ENCODE peak calls at places on chromosomes 5 and 9, in six cellular contexts. F, A, W, B, Z and O are unnamed samples.

GRCh38 chr9:112224401-112225289 is 49.5 kb upstream of the SUSD1 start:
- DNase-seq in W (no peak), Z (peak), B (peak), A (no peak), F (no peak), O (no peak)

GRCh38 chr5:3835817-3836216 is 240.2 kb downstream of the IRX1 start:
- DNase-seq in Z (no peak), F (no peak), A (no peak), W (no peak), B (no peak), O (no peak)

GRCh38 chr5:159819671-159820411 is 96.4 kb upstream of the ADRA1B start:
- DNase-seq in B (no peak), F (peak), W (peak), A (no peak), Z (no peak), O (no peak)

GRCh38 chr5:178249191-178249989 is 16.8 kb upstream of the PHYKPL start:
- DNase-seq in B (no peak), Z (no peak), F (no peak), W (no peak), A (no peak), O (no peak)

GRCh38 chr5:170254056-170254455 is 21.3 kb downstream of the C5orf58 start:
- DNase-seq in B (peak), Z (no peak), A (peak), F (no peak), W (no peak), O (no peak)

GRCh38 chr5:132754947-132755346 is 7.7 kb downstream of the CCNI2 start:
- DNase-seq in W (no peak), B (no peak), A (no peak), Z (peak), F (no peak), O (no peak)

GRCh38 chr9:126915281-126915816 is 767 bp downstream of the RALGPS1 start:
- DNase-seq in Z (no peak), F (peak), B (peak), W (peak), A (no peak), O (no peak)

GRCh38 chr9:99607852-99608448 is 213.7 kb upstream of the NR4A3 start:
- DNase-seq in W (no peak), A (no peak), F (no peak), Z (no peak), B (no peak), O (no peak)

GRCh38 chr5:158271155-158271554 is 412.2 kb upstream of the CLINT1 start:
- DNase-seq in A (no peak), B (no peak), Z (no peak), W (no peak), F (no peak), O (no peak)

GRCh38 chr9:4798281-4798680 is 5.5 kb downstream of the RCL1 start:
- DNase-seq in Z (no peak), W (no peak), F (no peak), A (no peak), B (no peak), O (no peak)

GRCh38 chr5:74262810-74263209 is 377.7 kb downstream of the ENC1 start:
- DNase-seq in A (no peak), W (no peak), F (no peak), Z (no peak), B (no peak), O (no peak)

GRCh38 chr5:14256026-14256690 is 113.0 kb downstream of the TRIO start:
- DNase-seq in A (no peak), B (no peak), W (no peak), F (no peak), Z (no peak), O (no peak)

GRCh38 chr5:104189909-104190308 is 627.3 kb upstream of the NUDT12 start:
- DNase-seq in F (no peak), A (no peak), W (no peak), B (no peak), Z (peak), O (no peak)

GRCh38 chr5:108472237-108472636 is 90.3 kb upstream of the FBXL17 start:
- DNase-seq in B (no peak), F (no peak), A (no peak), Z (no peak), W (no peak), O (no peak)

GRCh38 chr5:167684251-167684650 is 607.2 kb upstream of the WWC1 start:
- DNase-seq in W (no peak), Z (no peak), F (no peak), B (no peak), A (no peak), O (no peak)

GRCh38 chr5:135868681-135869080 is 27.0 kb downstream of the IL9 start:
- DNase-seq in W (no peak), F (no peak), Z (no peak), B (no peak), A (no peak), O (no peak)

GRCh38 chr5:94025788-94026473 is 284.5 kb upstream of the POU5F2 start:
- DNase-seq in Z (no peak), A (no peak), F (no peak), W (no peak), B (no peak), O (no peak)

GRCh38 chr9:114805670-114806551 is at the start of gene TNFSF15:
- DNase-seq in W (no peak), F (peak), A (no peak), B (peak), Z (no peak), O (no peak)

GRCh38 chr9:34986541-34987047 is 3.0 kb upstream of the DNAJB5 start:
- DNase-seq in Z (no peak), B (no peak), A (peak), F (no peak), W (peak), O (no peak)

GRCh38 chr5:159601216-159601615 is 270.9 kb upstream of the IL12B start:
- DNase-seq in Z (no peak), F (no peak), B (no peak), A (no peak), W (no peak), O (no peak)

GRCh38 chr5:147887925-147888324 is 9.4 kb downstream of the SCGB3A2 start:
- DNase-seq in F (no peak), B (no peak), W (no peak), A (no peak), Z (no peak), O (no peak)

GRCh38 chr9:1839984-1840383 is 175.2 kb upstream of the SMARCA2 start:
- DNase-seq in B (no peak), A (no peak), Z (no peak), F (no peak), W (no peak), O (no peak)

GRCh38 chr9:89842267-89842768 is 237.5 kb downstream of the GADD45G start:
- DNase-seq in F (no peak), W (no peak), A (no peak), B (no peak), Z (no peak), O (no peak)

GRCh38 chr5:127562252-127562651 is 44.8 kb downstream of the PRRC1 start:
- DNase-seq in B (no peak), Z (no peak), A (no peak), F (no peak), W (no peak), O (no peak)

GRCh38 chr5:147051193-147051592 is 172.6 kb upstream of the PPP2R2B start:
- DNase-seq in Z (no peak), B (no peak), F (no peak), W (no peak), A (no peak), O (no peak)

GRCh38 chr9:136043386-136044054 is 51.6 kb downstream of the NACC2 start:
- DNase-seq in A (no peak), B (no peak), Z (no peak), F (no peak), W (no peak), O (no peak)

GRCh38 chr9:78973906-78974305 is 597.9 kb upstream of the TLE4 start:
- DNase-seq in F (no peak), A (no peak), B (no peak), W (no peak), Z (peak), O (no peak)

GRCh38 chr9:109483771-109484442 is 14.2 kb downstream of the PTPN3 start:
- DNase-seq in F (no peak), Z (no peak), A (no peak), W (no peak), B (no peak), O (no peak)

GRCh38 chr5:107532182-107532878 is 138.4 kb downstream of the EFNA5 start:
- DNase-seq in W (no peak), A (no peak), F (no peak), Z (no peak), B (no peak), O (no peak)

GRCh38 chr5:105630803-105631202 is 2039.9 kb downstream of the EFNA5 start:
- DNase-seq in Z (no peak), F (no peak), A (no peak), W (no peak), B (no peak), O (no peak)

GRCh38 chr9:72856985-72857631 is 95.7 kb downstream of the ALDH1A1 start:
- DNase-seq in Z (peak), W (no peak), B (peak), F (peak), A (no peak), O (no peak)
- TF ChIP-seq CTCF in Z (peak), W (peak), B (peak), F (peak), A (no peak), O (no peak)

GRCh38 chr5:78273436-78273835 is 21.1 kb downstream of the AP3B1 start:
- DNase-seq in A (no peak), F (no peak), Z (no peak), B (no peak), W (no peak), O (no peak)

GRCh38 chr5:78268361-78268760 is 26.1 kb downstream of the AP3B1 start:
- DNase-seq in A (no peak), F (no peak), W (no peak), Z (no peak), B (no peak), O (no peak)

GRCh38 chr5:78269088-78269703 is 25.3 kb downstream of the AP3B1 start:
- DNase-seq in F (no peak), Z (no peak), W (no peak), A (no peak), B (peak), O (no peak)

GRCh38 chr5:78274540-78275197 is 19.8 kb downstream of the AP3B1 start:
- DNase-seq in A (no peak), F (no peak), Z (no peak), W (no peak), B (no peak), O (no peak)

DNA sequence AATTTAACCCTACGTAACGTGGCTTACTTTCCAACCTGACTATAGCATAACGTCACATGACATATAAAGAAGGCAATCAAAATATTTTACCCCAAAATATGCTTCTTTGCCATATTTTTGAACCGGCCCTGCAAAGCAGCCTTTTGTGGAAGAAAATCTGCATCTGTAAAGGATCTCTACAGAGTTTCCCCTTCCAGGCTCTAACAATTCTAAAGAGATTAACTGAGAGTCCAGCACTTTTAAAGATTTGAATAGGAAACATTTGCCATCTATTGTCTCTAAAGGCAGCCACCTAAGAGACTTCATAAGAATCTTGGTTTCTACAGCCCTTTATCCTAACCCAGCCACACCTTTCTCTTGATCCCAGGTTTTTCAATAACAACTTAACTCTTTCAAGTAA is 22.7 kb downstream of the AP3B1 start:
- DNase-seq in Z (no peak), A (no peak), W (no peak), B (no peak), F (no peak), O (no peak)
- TF ChIP-seq CTCF in Z (no peak), A (no peak), W (no peak), B (no peak), F (no peak), O (no peak)

GRCh38 chr5:66680804-66681203 is 84.6 kb downstream of the MAST4 start:
- DNase-seq in B (no peak), A (no peak), F (no peak), W (no peak), Z (no peak), O (no peak)
- TF ChIP-seq CTCF in B (peak), A (no peak), F (no peak), W (no peak), Z (no peak), O (no peak)

GRCh38 chr5:99105216-99105615 is 176.4 kb upstream of the CHD1 start:
- DNase-seq in A (no peak), W (no peak), F (no peak), B (no peak), Z (no peak), O (no peak)

GRCh38 chr5:99104538-99105132 is 175.8 kb upstream of the CHD1 start:
- DNase-seq in F (no peak), B (peak), A (no peak), W (no peak), Z (peak), O (no peak)

GRCh38 chr5:99099691-99100090 is 170.9 kb upstream of the CHD1 start:
- DNase-seq in A (no peak), F (no peak), Z (no peak), B (no peak), W (no peak), O (no peak)

GRCh38 chr5:99102073-99102697 is 173.4 kb upstream of the CHD1 start:
- DNase-seq in B (no peak), W (no peak), A (no peak), Z (no peak), F (no peak), O (no peak)
- TF ChIP-seq CTCF in B (no peak), W (no peak), A (no peak), Z (no peak), F (no peak), O (no peak)